ENCODE peak calls at places on chromosomes 4 and X, in four cellular contexts. Y is mesendoderm, W is HepG2, N is neuronal stem cell. J is an unnamed sample. For H3K4me1, the result is how much of the 10 kb centered on the place peaks cover.

GRCh38 chrX:43559643-43560042 is 96.5 kb upstream of the MAOA start:
- DNase-seq in W (peak), N (peak), Y (peak), J (peak)

GRCh38 chrX:72254835-72255234 is 16.0 kb upstream of the ERCC6L start:
- DNase-seq in Y (no peak), N (no peak), W (no peak), J (no peak)

GRCh38 chr4:7861440-7861881 is 78.2 kb downstream of the AFAP1 start:
- DNase-seq in W (no peak), Y (peak), N (peak), J (no peak)

GRCh38 chr4:108446554-108446953 is 173.8 kb upstream of the RPL34 start:
- DNase-seq in Y (peak), W (no peak), N (no peak), J (peak)

GRCh38 chr4:171524913-171525312 is 288.3 kb upstream of the GALNTL6 start:
- DNase-seq in W (no peak), Y (no peak), N (no peak), J (no peak)

GRCh38 chr4:4856071-4857000 is 3.1 kb upstream of the MSX1 start:
- DNase-seq in W (no peak), Y (peak), N (no peak), J (no peak)

GRCh38 chr4:32884198-32884597 is 2164.0 kb downstream of the PCDH7 start:
- DNase-seq in Y (peak), N (no peak), W (no peak), J (no peak)

GRCh38 chrX:136784231-136784630 is 3.5 kb upstream of the ARHGEF6 start:
- DNase-seq in N (no peak), W (no peak), Y (no peak), J (no peak)

GRCh38 chr4:108370291-108370690 is 201.6 kb upstream of the LEF1 start:
- DNase-seq in Y (no peak), W (no peak), N (no peak), J (no peak)

GRCh38 chrX:8879750-8880149 is 78.6 kb upstream of the FAM9A start:
- DNase-seq in W (peak), Y (peak), N (no peak), J (peak)

GRCh38 chr4:16078195-16078756 is 5.5 kb downstream of the PROM1 start:
- DNase-seq in N (no peak), Y (no peak), W (no peak), J (no peak)

GRCh38 chr4:38179690-38180299 is 219.6 kb downstream of the PTTG2 start:
- DNase-seq in W (peak), Y (peak), N (peak), J (peak)

GRCh38 chr4:158667651-158668198 is 4.0 kb downstream of the C4orf46 start:
- DNase-seq in N (no peak), W (peak), Y (peak), J (peak)

GRCh38 chr4:138310498-138310897 is 68.3 kb upstream of the SLC7A11 start:
- DNase-seq in Y (no peak), N (no peak), W (no peak), J (no peak)

GRCh38 chr4:7524841-7525240 is 90.1 kb upstream of the PSAPL1 start:
- DNase-seq in W (no peak), Y (no peak), N (no peak), J (no peak)

GRCh38 chr4:123547167-123547817 is 150.7 kb downstream of the SPRY1 start:
- DNase-seq in N (no peak), W (no peak), Y (peak), J (peak)

GRCh38 chrX:41737065-41737464 is 13.1 kb downstream of the GPR82 start:
- DNase-seq in N (no peak), Y (no peak), W (no peak), J (no peak)

GRCh38 chrX:17495052-17495451 is 120.1 kb downstream of the NHS start:
- DNase-seq in W (peak), Y (no peak), N (no peak), J (no peak)

GRCh38 chrX:2466876-2467656 is 33.7 kb downstream of the DHRSX start:
- DNase-seq in N (no peak), W (peak), Y (no peak), J (no peak)

GRCh38 chr4:36163198-36163597 is 81.1 kb downstream of the ARAP2 start:
- DNase-seq in Y (no peak), W (no peak), N (no peak), J (no peak)

GRCh38 chr4:21733894-21734630 is 214.5 kb downstream of the KCNIP4 start:
- DNase-seq in Y (no peak), W (no peak), N (no peak), J (no peak)

DNA sequence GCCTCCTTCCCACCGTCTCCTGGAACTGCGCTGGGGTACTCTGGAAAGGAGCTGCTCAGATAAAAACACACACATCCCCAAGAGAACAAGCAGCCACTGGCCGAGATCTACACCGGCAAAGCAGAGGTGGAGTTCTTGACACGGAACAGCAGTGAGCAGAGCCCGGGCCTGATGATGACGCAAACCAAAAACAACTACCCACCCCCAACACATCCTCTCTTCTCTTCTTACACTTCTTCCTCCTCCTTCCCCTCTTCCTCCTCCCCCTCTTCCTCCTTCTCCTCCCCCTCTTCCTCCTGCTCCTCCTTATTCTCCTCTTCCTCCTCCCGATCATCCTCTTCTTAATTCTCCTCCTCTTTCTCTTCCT is 4.6 kb downstream of the PNMA5 start:
- DNase-seq in Y (peak), W (no peak), N (no peak), J (no peak)
- H3K4me1 ChIP-seq in Y (under half), W (under half), N (under half), J (under half)

GRCh38 chr4:80615099-80615498 is 279.6 kb downstream of the CFAP299 start:
- DNase-seq in Y (no peak), N (no peak), W (peak), J (no peak)
- H3K9ac ChIP-seq in Y (no peak), N (no peak), W (no peak), J (no peak)

GRCh38 chr4:40564004-40564403 is 65.7 kb downstream of the RBM47 start:
- DNase-seq in W (no peak), N (no peak), Y (no peak), J (no peak)

GRCh38 chr4:40564815-40565505 is 64.7 kb downstream of the RBM47 start:
- DNase-seq in Y (peak), N (no peak), W (no peak), J (no peak)

GRCh38 chr4:40563401-40563800 is 66.3 kb downstream of the RBM47 start:
- DNase-seq in W (peak), Y (peak), N (no peak), J (no peak)

GRCh38 chr4:40562208-40562607 is 67.5 kb downstream of the RBM47 start:
- DNase-seq in Y (no peak), N (no peak), W (no peak), J (no peak)

GRCh38 chr4:40562681-40563080 is 67.0 kb downstream of the RBM47 start:
- DNase-seq in Y (peak), W (no peak), N (no peak), J (no peak)
- H3K4me1 ChIP-seq in Y (under half), W (under half), N (under half), J (under half)

DNA sequence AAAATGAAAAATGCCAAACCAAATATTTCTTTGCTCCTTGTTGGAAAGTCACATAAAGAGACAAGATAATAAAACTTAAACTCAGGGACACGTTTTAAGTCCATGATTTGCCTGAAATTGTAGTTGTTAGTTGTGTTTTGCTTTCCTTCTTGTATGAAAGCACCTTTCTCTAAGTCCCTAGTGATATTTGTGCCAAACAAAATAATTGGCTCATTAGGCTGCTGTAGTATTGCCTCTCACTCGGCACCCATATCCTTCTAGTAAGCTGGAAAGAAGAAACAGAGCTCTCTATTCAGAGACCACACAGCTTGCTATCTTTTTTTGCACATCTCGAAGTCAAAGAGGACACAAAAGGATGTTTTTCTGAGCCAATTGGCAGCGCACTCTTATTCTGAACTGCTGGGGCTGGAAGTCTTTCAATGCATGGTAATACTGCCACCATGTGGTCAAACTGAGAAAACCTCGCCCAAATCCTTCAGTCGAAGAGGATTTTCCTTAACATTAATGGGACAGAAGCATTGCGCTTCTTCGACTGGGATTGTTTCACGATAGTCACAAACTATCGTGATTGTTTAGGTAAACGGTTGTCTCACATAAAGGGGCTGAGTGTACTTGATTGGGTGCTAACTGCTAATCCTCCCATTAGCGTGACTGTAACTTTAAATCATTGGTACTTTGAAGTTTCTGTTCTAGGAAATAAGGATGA is 571.9 kb upstream of the LCORL start:
- DNase-seq in Y (peak), W (peak), N (peak), J (peak)
- H3K9ac ChIP-seq in Y (no peak), W (no peak), N (no peak), J (no peak)

DNA sequence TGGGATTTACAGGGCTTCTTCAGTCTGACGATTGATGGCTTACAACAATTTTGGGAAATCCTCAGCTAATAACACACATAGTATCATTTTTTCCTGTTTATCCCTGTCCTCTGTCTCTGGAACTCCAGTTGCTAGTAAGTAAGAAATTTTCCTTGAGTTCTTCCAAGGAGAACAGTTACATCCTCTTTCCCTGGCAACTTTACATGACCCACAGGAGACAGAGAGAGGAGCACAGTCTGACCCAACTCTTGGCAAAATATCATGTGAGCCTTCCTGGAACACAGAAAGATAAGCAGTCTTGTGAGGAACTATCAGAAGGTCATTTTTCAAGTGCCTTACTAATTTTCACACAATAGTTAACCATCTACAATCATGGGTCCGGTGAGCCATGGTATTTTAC is 578.7 kb upstream of the PABPC4L start:
- DNase-seq in Y (no peak), W (no peak), N (no peak), J (no peak)
- H3K4me1 ChIP-seq in Y (under half), W (under half), N (under half), J (under half)

GRCh38 chr4:88705805-88706518 is 8.3 kb upstream of the NAP1L5 start:
- DNase-seq in W (no peak), N (no peak), Y (peak), J (no peak)

GRCh38 chr4:88709989-88710388 is 12.4 kb upstream of the NAP1L5 start:
- DNase-seq in W (no peak), N (no peak), Y (no peak), J (no peak)

GRCh38 chr4:88705223-88705622 is 7.6 kb upstream of the NAP1L5 start:
- DNase-seq in Y (no peak), W (no peak), N (no peak), J (no peak)

GRCh38 chr4:88702780-88703179 is 5.2 kb upstream of the NAP1L5 start:
- DNase-seq in N (no peak), W (no peak), Y (no peak), J (no peak)

GRCh38 chr4:88706574-88706973 is 8.9 kb upstream of the NAP1L5 start:
- DNase-seq in Y (peak), N (no peak), W (peak), J (no peak)
- H3K9ac ChIP-seq in Y (no peak), N (no peak), W (no peak), J (no peak)

GRCh38 chr4:139606600-139607301 is 50.7 kb upstream of the SETD7 start:
- DNase-seq in N (no peak), Y (peak), W (no peak), J (no peak)
- H3K4me1 ChIP-seq in N (under half), Y (under half), W (under half), J (under half)

GRCh38 chr4:106316773-106317409 is 541 bp downstream of the AIMP1 start:
- DNase-seq in W (no peak), Y (no peak), N (no peak), J (no peak)

GRCh38 chr4:106315968-106316772 is at the start of the genes AIMP1 and TBCK:
- DNase-seq in Y (peak), W (peak), N (peak), J (peak)

GRCh38 chr4:106312997-106313522 is 2.9 kb downstream of the TBCK start:
- DNase-seq in N (no peak), Y (no peak), W (no peak), J (no peak)

GRCh38 chr4:106315476-106315967 is 487 bp downstream of the TBCK start:
- DNase-seq in W (peak), Y (no peak), N (no peak), J (peak)

GRCh38 chr4:106314960-106315359 is 1.0 kb downstream of the TBCK start:
- DNase-seq in W (no peak), Y (no peak), N (no peak), J (no peak)
- H3K9ac ChIP-seq in W (peak), Y (peak), N (no peak), J (peak)

GRCh38 chr4:139552908-139553307 is 3.1 kb downstream of the SETD7 start:
- DNase-seq in N (no peak), W (no peak), Y (no peak), J (no peak)

GRCh38 chr4:139550724-139551429 is 5.1 kb downstream of the SETD7 start:
- DNase-seq in Y (peak), N (no peak), W (no peak), J (peak)

GRCh38 chr4:139554726-139555072 is 1.3 kb downstream of the SETD7 start:
- DNase-seq in Y (no peak), N (no peak), W (no peak), J (no peak)

GRCh38 chr4:139553751-139554670 is 2.0 kb downstream of the SETD7 start:
- DNase-seq in Y (peak), N (no peak), W (no peak), J (no peak)

GRCh38 chr4:139552506-139552905 is 3.5 kb downstream of the SETD7 start:
- DNase-seq in Y (peak), W (no peak), N (no peak), J (no peak)
- H3K4me1 ChIP-seq in Y (under half), W (under half), N (under half), J (under half)

GRCh38 chr4:23891064-23891421 is 1.2 kb upstream of the PPARGC1A start:
- DNase-seq in Y (no peak), N (no peak), W (no peak), J (no peak)

GRCh38 chr4:23889368-23889767 is 479 bp downstream of the PPARGC1A start:
- DNase-seq in Y (no peak), N (no peak), W (no peak), J (no peak)

GRCh38 chr4:23890369-23891063 is 669 bp upstream of the PPARGC1A start:
- DNase-seq in N (no peak), W (no peak), Y (no peak), J (no peak)

GRCh38 chr4:23888421-23889319 is 1.2 kb downstream of the PPARGC1A start:
- DNase-seq in Y (no peak), W (peak), N (no peak), J (peak)

DNA sequence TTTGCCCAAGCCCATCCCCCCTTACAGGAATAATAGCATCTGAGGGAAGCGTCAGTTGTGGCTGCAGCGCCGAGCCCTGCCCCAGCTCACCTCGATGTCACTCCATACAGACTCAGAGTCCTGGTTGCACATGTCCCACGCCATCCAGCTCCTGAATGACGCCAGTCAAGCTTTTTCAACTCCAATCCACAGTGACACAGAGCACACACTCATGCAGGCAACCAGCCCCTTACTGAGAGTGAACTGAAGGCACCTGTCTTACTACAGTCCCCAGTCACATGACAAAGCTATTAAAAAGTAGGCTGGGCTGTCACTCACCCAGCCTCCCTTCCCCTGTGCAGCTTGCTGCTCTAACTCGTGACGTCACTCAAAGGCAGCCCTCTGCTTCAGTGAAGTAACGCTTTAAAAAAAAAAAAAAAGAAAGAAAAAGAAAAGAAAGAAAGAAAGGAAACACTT is at the start of gene PPARGC1A:
- DNase-seq in W (peak), N (peak), Y (peak), J (peak)
- H3K9ac ChIP-seq in W (peak), N (no peak), Y (no peak), J (peak)

J was measured in colonic mucosa.